ENCODE peak calls at places on chromosomes 7 and 10, in five cellular contexts. One of them, this sample, is unnamed.

GRCh38 chr7:113996405-113996804 is 77.6 kb upstream of the PPP1R3A start:
- DNase-seq in BJ: no peak
- DNase-seq in IMR-90: peak; percentile 1
- DNase-seq in astrocyte of the spinal cord: no peak
- DNase-seq in fibroblast of pulmonary artery: no peak
- DNase-seq in this sample: peak; percentile 1

GRCh38 chr7:294440-295154 is 4.6 kb downstream of the FOXL3 start:
- DNase-seq in BJ: no peak
- DNase-seq in IMR-90: no peak
- DNase-seq in astrocyte of the spinal cord: no peak
- DNase-seq in fibroblast of pulmonary artery: no peak
- DNase-seq in this sample: no peak

GRCh38 chr7:20244334-20244733 is 27.1 kb upstream of the MACC1 start:
- DNase-seq in BJ: no peak
- DNase-seq in IMR-90: peak; percentile 50
- DNase-seq in astrocyte of the spinal cord: no peak
- DNase-seq in fibroblast of pulmonary artery: peak; percentile 36
- DNase-seq in this sample: no peak

GRCh38 chr7:158109364-158110033 is 478.1 kb downstream of the PTPRN2 start:
- DNase-seq in BJ: no peak
- DNase-seq in IMR-90: no peak
- DNase-seq in astrocyte of the spinal cord: no peak
- DNase-seq in fibroblast of pulmonary artery: no peak
- DNase-seq in this sample: peak; percentile 16

GRCh38 chr10:44132361-44133289 is 252.3 kb downstream of the CXCL12 start:
- DNase-seq in BJ: no peak
- DNase-seq in IMR-90: no peak
- DNase-seq in astrocyte of the spinal cord: no peak
- DNase-seq in fibroblast of pulmonary artery: no peak
- DNase-seq in this sample: peak; percentile 74

GRCh38 chr7:137691566-137691965 is 155.2 kb downstream of the DGKI start:
- DNase-seq in BJ: no peak
- DNase-seq in IMR-90: no peak
- DNase-seq in astrocyte of the spinal cord: no peak
- DNase-seq in fibroblast of pulmonary artery: no peak
- DNase-seq in this sample: peak; percentile 46

GRCh38 chr7:52779004-52779403 is 256.4 kb upstream of the POM121L12 start:
- DNase-seq in BJ: no peak
- DNase-seq in IMR-90: no peak
- DNase-seq in astrocyte of the spinal cord: no peak
- DNase-seq in fibroblast of pulmonary artery: no peak
- DNase-seq in this sample: no peak

GRCh38 chr7:101696-102376 is 90.5 kb upstream of the FAM20C start:
- DNase-seq in BJ: peak; percentile 67
- DNase-seq in IMR-90: peak; percentile 79
- DNase-seq in astrocyte of the spinal cord: peak; percentile 13
- DNase-seq in fibroblast of pulmonary artery: peak; percentile 48
- DNase-seq in this sample: peak; percentile 94

GRCh38 chr7:142385528-142386340 is 127.9 kb upstream of the PRSS58 start:
- DNase-seq in BJ: no peak
- DNase-seq in IMR-90: peak; percentile 76
- DNase-seq in astrocyte of the spinal cord: peak; percentile 70
- DNase-seq in fibroblast of pulmonary artery: peak; percentile 76
- DNase-seq in this sample: peak; percentile 83

GRCh38 chr7:30708983-30709382 is 26.7 kb upstream of the CRHR2 start:
- DNase-seq in BJ: no peak
- DNase-seq in IMR-90: no peak
- DNase-seq in astrocyte of the spinal cord: no peak
- DNase-seq in fibroblast of pulmonary artery: peak; percentile 29
- DNase-seq in this sample: peak; percentile 84

GRCh38 chr10:68095176-68095575 is 14.1 kb upstream of the MYPN start:
- DNase-seq in BJ: peak; percentile 46
- DNase-seq in IMR-90: peak; percentile 78
- DNase-seq in astrocyte of the spinal cord: peak; percentile 38
- DNase-seq in fibroblast of pulmonary artery: peak; percentile 42
- DNase-seq in this sample: peak; percentile 80

GRCh38 chr10:120891367-120891766 is 40.2 kb downstream of the WDR11 start:
- DNase-seq in BJ: peak; percentile 3
- DNase-seq in IMR-90: peak; percentile 49
- DNase-seq in astrocyte of the spinal cord: peak; percentile 28
- DNase-seq in fibroblast of pulmonary artery: peak; percentile 6
- DNase-seq in this sample: no peak

GRCh38 chr7:137946015-137946414 is 55.9 kb downstream of the CREB3L2 start:
- DNase-seq in BJ: no peak
- DNase-seq in IMR-90: no peak
- DNase-seq in astrocyte of the spinal cord: no peak
- DNase-seq in fibroblast of pulmonary artery: no peak
- DNase-seq in this sample: no peak

GRCh38 chr7:45032421-45032820 is 32.4 kb downstream of the CCM2 start:
- DNase-seq in BJ: no peak
- DNase-seq in IMR-90: no peak
- DNase-seq in astrocyte of the spinal cord: no peak
- DNase-seq in fibroblast of pulmonary artery: no peak
- DNase-seq in this sample: no peak

GRCh38 chr10:126867567-126868365 is 37.5 kb upstream of the DOCK1 start:
- DNase-seq in BJ: peak; percentile 100
- DNase-seq in IMR-90: peak; percentile 79
- DNase-seq in astrocyte of the spinal cord: peak; percentile 96
- DNase-seq in fibroblast of pulmonary artery: peak; percentile 30
- DNase-seq in this sample: peak; percentile 97

GRCh38 chr10:124394583-124394982 is 24.1 kb downstream of the OAT start:
- DNase-seq in BJ: no peak
- DNase-seq in IMR-90: no peak
- DNase-seq in astrocyte of the spinal cord: no peak
- DNase-seq in fibroblast of pulmonary artery: no peak
- DNase-seq in this sample: no peak

GRCh38 chr10:120824864-120825263 is 26.3 kb upstream of the WDR11 start:
- DNase-seq in BJ: no peak
- DNase-seq in IMR-90: no peak
- DNase-seq in astrocyte of the spinal cord: peak; percentile 6
- DNase-seq in fibroblast of pulmonary artery: peak; percentile 11
- DNase-seq in this sample: peak; percentile 4

GRCh38 chr10:24483701-24484100 is 240.0 kb downstream of the ARHGAP21 start:
- DNase-seq in BJ: no peak
- DNase-seq in IMR-90: peak; percentile 28
- DNase-seq in astrocyte of the spinal cord: peak; percentile 71
- DNase-seq in fibroblast of pulmonary artery: peak; percentile 35
- DNase-seq in this sample: peak; percentile 45

GRCh38 chr7:43873300-43873699 is 4.0 kb upstream of the MRPS24 start:
- DNase-seq in BJ: peak; percentile 92
- DNase-seq in IMR-90: peak; percentile 87
- DNase-seq in astrocyte of the spinal cord: peak; percentile 44
- DNase-seq in fibroblast of pulmonary artery: peak; percentile 69
- DNase-seq in this sample: peak; percentile 96

GRCh38 chr7:92629779-92630178 is 39.6 kb upstream of the FAM133B start:
- DNase-seq in BJ: no peak
- DNase-seq in IMR-90: no peak
- DNase-seq in astrocyte of the spinal cord: no peak
- DNase-seq in fibroblast of pulmonary artery: no peak
- DNase-seq in this sample: no peak

GRCh38 chr10:78960316-78960800 is 108.4 kb upstream of the ZMIZ1 start:
- DNase-seq in BJ: peak; percentile 43
- DNase-seq in IMR-90: peak; percentile 90
- DNase-seq in astrocyte of the spinal cord: peak; percentile 91
- DNase-seq in fibroblast of pulmonary artery: peak; percentile 94
- DNase-seq in this sample: peak; percentile 96

GRCh38 chr10:97585439-97585811 is 1.2 kb downstream of the HOGA1 start:
- DNase-seq in BJ: no peak
- DNase-seq in IMR-90: no peak
- DNase-seq in astrocyte of the spinal cord: no peak
- DNase-seq in fibroblast of pulmonary artery: no peak
- DNase-seq in this sample: no peak

GRCh38 chr10:91635401-91636400 is 2.8 kb upstream of the PPP1R3C start:
- DNase-seq in BJ: no peak
- DNase-seq in IMR-90: peak; percentile 81
- DNase-seq in astrocyte of the spinal cord: peak; percentile 84
- DNase-seq in fibroblast of pulmonary artery: peak; percentile 89
- DNase-seq in this sample: peak; percentile 86

GRCh38 chr7:157522189-157522588 is 185.4 kb downstream of the DNAJB6 start:
- DNase-seq in BJ: no peak
- DNase-seq in IMR-90: no peak
- DNase-seq in astrocyte of the spinal cord: no peak
- DNase-seq in fibroblast of pulmonary artery: no peak
- DNase-seq in this sample: no peak

GRCh38 chr7:69180662-69181061 is 417.6 kb upstream of the AUTS2 start:
- DNase-seq in BJ: no peak
- DNase-seq in IMR-90: no peak
- DNase-seq in astrocyte of the spinal cord: no peak
- DNase-seq in fibroblast of pulmonary artery: no peak
- DNase-seq in this sample: no peak

GRCh38 chr7:12154119-12154518 is 57.0 kb upstream of the TMEM106B start:
- DNase-seq in BJ: no peak
- DNase-seq in IMR-90: no peak
- DNase-seq in astrocyte of the spinal cord: no peak
- DNase-seq in fibroblast of pulmonary artery: no peak
- DNase-seq in this sample: no peak

DNA sequence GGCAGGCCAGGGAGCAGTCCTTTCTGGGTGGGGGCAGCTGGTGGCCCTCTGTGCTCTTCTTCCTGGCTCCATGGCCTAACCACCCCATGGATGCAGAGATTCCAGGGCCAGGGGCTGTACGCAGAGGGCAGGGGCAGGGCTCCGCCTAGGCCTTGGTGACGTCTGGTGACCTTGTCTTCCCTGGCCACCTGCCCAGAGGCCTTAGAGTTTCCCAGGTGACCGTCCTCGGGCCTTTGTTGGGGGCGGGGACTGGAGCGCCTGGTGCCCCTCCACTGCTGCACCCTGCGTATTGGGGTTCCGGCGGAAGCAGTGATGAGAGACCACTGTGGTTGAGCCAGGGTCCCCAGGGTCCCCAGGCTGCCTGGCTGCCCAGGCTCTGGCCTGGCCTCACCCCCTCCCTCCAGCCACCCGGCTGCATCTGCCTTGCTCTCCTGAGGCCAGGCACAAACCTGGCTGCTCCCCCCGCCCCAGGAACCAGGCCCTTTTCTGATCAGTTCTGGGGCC is 10.3 kb downstream of the PWWP2B start:
- DNase-seq in BJ: no peak
- DNase-seq in IMR-90: no peak
- DNase-seq in astrocyte of the spinal cord: no peak
- DNase-seq in fibroblast of pulmonary artery: no peak
- DNase-seq in this sample: no peak
- H3K4me3 ChIP-seq in BJ: no peak overlapping the region
- H3K4me3 ChIP-seq in IMR-90: no peak overlapping the region
- H3K4me3 ChIP-seq in astrocyte of the spinal cord: no peak overlapping the region
- H3K4me3 ChIP-seq in fibroblast of pulmonary artery: no peak overlapping the region
- H3K4me3 ChIP-seq in this sample: no peak overlapping the region

GRCh38 chr7:76316984-76317781 is 14.7 kb downstream of the HSPB1 start:
- DNase-seq in BJ: no peak
- DNase-seq in IMR-90: no peak
- DNase-seq in astrocyte of the spinal cord: no peak
- DNase-seq in fibroblast of pulmonary artery: no peak
- DNase-seq in this sample: no peak

GRCh38 chr7:76315372-76315771 is 12.9 kb downstream of the HSPB1 start:
- DNase-seq in BJ: no peak
- DNase-seq in IMR-90: no peak
- DNase-seq in astrocyte of the spinal cord: no peak
- DNase-seq in fibroblast of pulmonary artery: no peak
- DNase-seq in this sample: no peak

GRCh38 chr7:76314042-76314721 is 11.7 kb downstream of the HSPB1 start:
- DNase-seq in BJ: no peak
- DNase-seq in IMR-90: peak; percentile 89
- DNase-seq in astrocyte of the spinal cord: peak; percentile 91
- DNase-seq in fibroblast of pulmonary artery: peak; percentile 95
- DNase-seq in this sample: peak; percentile 89

GRCh38 chr7:76317782-76318487 is 15.5 kb downstream of the HSPB1 start:
- DNase-seq in BJ: peak; percentile 75
- DNase-seq in IMR-90: peak; percentile 95
- DNase-seq in astrocyte of the spinal cord: peak; percentile 97
- DNase-seq in fibroblast of pulmonary artery: peak; percentile 96
- DNase-seq in this sample: peak; percentile 93

GRCh38 chr7:76318488-76319353 is 16.2 kb downstream of the HSPB1 start:
- DNase-seq in BJ: peak; percentile 62
- DNase-seq in IMR-90: peak; percentile 89
- DNase-seq in astrocyte of the spinal cord: peak; percentile 88
- DNase-seq in fibroblast of pulmonary artery: peak; percentile 87
- DNase-seq in this sample: peak; percentile 92
- TF ChIP-seq CTCF in BJ: peak; percentile 32
- TF ChIP-seq CTCF in IMR-90: peak; percentile 42
- TF ChIP-seq CTCF in astrocyte of the spinal cord: peak; percentile 33
- TF ChIP-seq CTCF in fibroblast of pulmonary artery: peak; percentile 34
- TF ChIP-seq CTCF in this sample: peak; percentile 35

DNA sequence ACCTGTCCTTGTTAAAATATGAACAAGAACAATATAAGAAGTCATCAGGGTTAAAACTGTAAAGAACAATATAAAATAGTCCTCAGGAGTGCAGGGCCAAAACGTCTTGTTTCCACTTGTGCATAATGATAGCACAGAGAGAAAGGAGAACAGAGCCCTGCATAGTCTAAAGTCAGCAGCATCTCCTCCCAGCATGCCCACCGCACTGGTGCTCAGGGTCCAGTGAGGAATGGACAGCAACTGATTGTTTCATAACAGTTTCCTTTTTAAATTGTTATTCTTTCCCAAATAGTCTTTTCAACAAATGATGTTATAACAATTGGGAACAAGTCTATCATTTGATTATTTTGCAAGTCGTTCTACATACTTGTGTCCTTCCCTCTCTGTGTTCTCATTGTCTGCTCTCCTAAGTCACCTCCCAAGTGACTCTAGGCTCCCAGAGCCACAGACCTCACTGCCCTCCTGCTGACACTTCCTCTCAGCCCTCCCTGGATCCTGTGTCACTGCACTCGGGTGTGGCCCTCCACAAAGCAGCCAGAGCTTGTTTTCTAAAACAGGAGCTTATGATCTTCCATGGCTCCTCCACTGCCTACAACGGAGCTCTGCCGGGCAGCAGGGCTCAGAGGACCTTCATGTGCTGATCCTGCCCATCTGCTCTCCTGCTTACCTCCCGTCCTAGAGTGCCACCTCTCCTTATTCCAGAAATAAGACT is 27.6 kb downstream of the COBL start:
- DNase-seq in BJ: no peak
- DNase-seq in IMR-90: no peak
- DNase-seq in astrocyte of the spinal cord: no peak
- DNase-seq in fibroblast of pulmonary artery: no peak
- DNase-seq in this sample: no peak
- H3K4me3 ChIP-seq in BJ: no peak overlapping the region
- H3K4me3 ChIP-seq in IMR-90: no peak overlapping the region
- H3K4me3 ChIP-seq in astrocyte of the spinal cord: no peak overlapping the region
- H3K4me3 ChIP-seq in fibroblast of pulmonary artery: no peak overlapping the region
- H3K4me3 ChIP-seq in this sample: no peak overlapping the region

GRCh38 chr7:121337398-121337797 is 8.6 kb downstream of the WNT16 start:
- DNase-seq in BJ: no peak
- DNase-seq in IMR-90: no peak
- DNase-seq in astrocyte of the spinal cord: no peak
- DNase-seq in fibroblast of pulmonary artery: peak; percentile 44
- DNase-seq in this sample: no peak
- TF ChIP-seq CTCF in BJ: no peak
- TF ChIP-seq CTCF in IMR-90: peak; percentile 46
- TF ChIP-seq CTCF in astrocyte of the spinal cord: peak; percentile 24
- TF ChIP-seq CTCF in fibroblast of pulmonary artery: peak; percentile 14
- TF ChIP-seq CTCF in this sample: peak; percentile 3

DNA sequence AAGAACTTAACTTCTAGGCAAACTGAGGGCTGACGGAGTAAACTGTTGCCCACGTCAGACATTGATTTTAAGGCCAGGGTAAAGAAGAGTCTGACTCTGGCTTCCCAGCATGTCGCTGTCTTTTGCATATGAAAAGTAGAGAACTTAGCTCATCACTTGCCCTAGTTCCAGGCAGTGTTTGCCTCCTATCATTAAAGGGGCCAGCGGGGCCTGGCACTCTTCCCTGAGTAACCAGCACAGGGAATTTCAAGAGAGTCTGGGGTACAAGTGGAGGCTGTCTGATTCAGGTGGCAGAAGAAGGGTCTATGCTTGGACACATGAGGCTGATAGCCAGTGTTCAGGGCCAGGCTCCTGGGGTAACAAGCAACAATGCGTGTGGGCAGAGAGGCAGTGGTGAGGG is 4.8 kb downstream of the DENND2A start:
- DNase-seq in BJ: no peak
- DNase-seq in IMR-90: no peak
- DNase-seq in astrocyte of the spinal cord: no peak
- DNase-seq in fibroblast of pulmonary artery: no peak
- DNase-seq in this sample: no peak
- H3K4me3 ChIP-seq in BJ: no peak overlapping the region
- H3K4me3 ChIP-seq in IMR-90: no peak overlapping the region
- H3K4me3 ChIP-seq in astrocyte of the spinal cord: no peak overlapping the region
- H3K4me3 ChIP-seq in fibroblast of pulmonary artery: no peak overlapping the region
- H3K4me3 ChIP-seq in this sample: no peak overlapping the region

This sample was measured in fibroblast of mammary gland.